ENCODE peak calls at places on chromosomes 4 and X, in nine cellular contexts. C, M, H, N, Q, L, W, O and A are unnamed samples.

GRCh38 chr4:77176606-77177005 is 19.6 kb downstream of the CCNG2 start:
- DNase-seq in C (no peak), W (no peak), H (no peak), Q (no peak), O (no peak), N (no peak), M (no peak), L (no peak), A (no peak)

GRCh38 chr4:18570370-18570769 is 548.8 kb upstream of the LCORL start:
- DNase-seq in L (no peak), O (no peak), W (no peak), N (no peak), M (no peak), Q (no peak), C (no peak), H (no peak), A (no peak)

GRCh38 chrX:39907964-39908616 is 189.7 kb downstream of the BCOR start:
- DNase-seq in H (peak; percentile 89), M (no peak), W (no peak), Q (no peak), C (peak; percentile 97), O (peak; percentile 57), L (no peak), N (no peak), A (no peak)

GRCh38 chr4:793109-793861 is 32.6 kb downstream of the CPLX1 start:
- DNase-seq in H (no peak), W (peak; percentile 24), L (no peak), N (no peak), C (no peak), M (no peak), O (no peak), Q (no peak), A (no peak)

GRCh38 chr4:7503597-7503996 is 68.9 kb upstream of the PSAPL1 start:
- DNase-seq in C (no peak), O (no peak), W (no peak), H (no peak), M (peak; percentile 37), L (no peak), Q (no peak), N (no peak), A (no peak)

GRCh38 chr4:51844157-51845054 is 1.5 kb downstream of the DCUN1D4 start:
- DNase-seq in L (peak; percentile 78), Q (peak; percentile 68), O (peak; percentile 79), W (peak; percentile 94), C (peak; percentile 95), M (peak; percentile 85), H (peak; percentile 92), N (peak; percentile 84), A (peak; percentile 68)

GRCh38 chrX:110142096-110142495 is 139.2 kb downstream of the TMEM164 start:
- DNase-seq in W (no peak), C (no peak), O (no peak), L (no peak), Q (no peak), N (no peak), M (no peak), H (peak; percentile 34), A (no peak)

GRCh38 chr4:158722291-158722916 is 792 bp downstream of the PPID start:
- DNase-seq in M (peak; percentile 35), C (peak; percentile 34), N (no peak), Q (no peak), L (peak; percentile 27), H (peak; percentile 58), O (no peak), W (peak; percentile 15), A (no peak)

GRCh38 chr4:36241771-36242170 is 2.5 kb downstream of the ARAP2 start:
- DNase-seq in N (no peak), L (peak; percentile 48), Q (no peak), W (no peak), C (no peak), M (no peak), O (no peak), H (no peak), A (no peak)

GRCh38 chr4:79308087-79308486 is 17.8 kb downstream of the NAA11 start:
- DNase-seq in Q (no peak), L (no peak), N (no peak), W (no peak), H (no peak), O (no peak), M (no peak), C (no peak), A (no peak)

GRCh38 chr4:45693746-45694145 is 430.1 kb downstream of the GABRG1 start:
- DNase-seq in H (no peak), W (no peak), L (no peak), M (no peak), N (no peak), C (no peak), Q (no peak), O (no peak), A (no peak)

GRCh38 chr4:126779446-126780166 is 853.2 kb upstream of the INTU start:
- DNase-seq in H (peak; percentile 19), M (no peak), L (no peak), W (no peak), N (no peak), O (no peak), C (no peak), Q (no peak), A (no peak)

GRCh38 chr4:88457307-88458090 is 580 bp downstream of the HERC5 start:
- DNase-seq in O (no peak), M (no peak), C (peak; percentile 16), N (no peak), Q (peak; percentile 35), W (no peak), L (no peak), H (no peak), A (no peak)

GRCh38 chrX:136652822-136653723 is 5.1 kb downstream of the CD40LG start:
- DNase-seq in W (no peak), C (no peak), N (no peak), Q (no peak), H (peak; percentile 38), L (no peak), O (no peak), M (no peak), A (no peak)

GRCh38 chr4:153589703-153590595 is 94.1 kb upstream of the TLR2 start:
- DNase-seq in C (no peak), Q (no peak), O (no peak), H (peak; percentile 13), L (no peak), M (no peak), N (no peak), W (no peak), A (no peak)

GRCh38 chrX:427812-428725 is 41.4 kb upstream of the PPP2R3B start:
- DNase-seq in H (no peak), N (no peak), M (no peak), Q (no peak), C (peak; percentile 70), W (no peak), L (no peak), O (no peak), A (no peak)

GRCh38 chr4:168558587-168558986 is 61.7 kb downstream of the PALLD start:
- DNase-seq in L (no peak), W (no peak), M (no peak), H (peak; percentile 72), O (no peak), N (no peak), C (peak; percentile 88), Q (no peak), A (no peak)

GRCh38 chrX:53312946-53313745 is 31.8 kb upstream of the IQSEC2 start:
- DNase-seq in M (peak; percentile 48), W (peak; percentile 14), Q (peak; percentile 37), C (peak; percentile 60), O (peak; percentile 52), N (peak; percentile 55), L (peak; percentile 56), H (peak; percentile 66), A (no peak)

GRCh38 chrX:22699591-22700091 is 300.1 kb upstream of the DDX53 start:
- DNase-seq in O (no peak), L (no peak), W (no peak), Q (no peak), H (peak; percentile 82), C (peak; percentile 13), N (no peak), M (no peak), A (no peak)

GRCh38 chr4:182925298-182925738 is 8.1 kb upstream of the DCTD start:
- DNase-seq in H (peak; percentile 51), M (peak; percentile 91), N (peak; percentile 60), Q (peak; percentile 42), L (peak; percentile 53), O (peak; percentile 53), C (peak; percentile 70), W (peak; percentile 13), A (no peak)

GRCh38 chr4:166021617-166022016 is 148.6 kb downstream of the TLL1 start:
- DNase-seq in L (no peak), Q (no peak), O (no peak), W (no peak), H (no peak), N (no peak), C (no peak), M (no peak), A (no peak)

GRCh38 chrX:154409222-154409871 is at the start of gene DNASE1L1:
- DNase-seq in O (peak; percentile 97), L (no peak), Q (no peak), W (peak; percentile 5), H (peak; percentile 78), N (no peak), C (peak; percentile 93), M (no peak), A (no peak)

GRCh38 chrX:14073158-14073557 is 43.5 kb upstream of the GEMIN8 start:
- DNase-seq in C (no peak), H (no peak), M (no peak), Q (no peak), L (no peak), N (no peak), W (no peak), O (no peak), A (no peak)

GRCh38 chrX:134908235-134908834 is 82.5 kb upstream of the SMIM10 start:
- DNase-seq in N (no peak), H (peak; percentile 30), O (no peak), Q (no peak), C (peak; percentile 41), W (no peak), L (peak; percentile 58), M (no peak), A (no peak)

GRCh38 chr4:72991889-72992288 is 77.6 kb downstream of the COX18 start:
- DNase-seq in N (no peak), M (no peak), W (no peak), C (peak; percentile 12), L (no peak), O (no peak), H (peak; percentile 18), Q (no peak), A (no peak)

GRCh38 chrX:80016182-80016581 is 1.6 kb downstream of the TBX22 start:
- DNase-seq in L (no peak), W (no peak), O (no peak), N (no peak), Q (no peak), C (no peak), M (no peak), H (no peak), A (no peak)

GRCh38 chr4:154559141-154559841 is 3.5 kb upstream of the FGB start:
- DNase-seq in N (peak; percentile 9), W (no peak), M (peak; percentile 34), O (no peak), H (peak; percentile 65), L (no peak), C (peak; percentile 59), Q (no peak), A (no peak)

GRCh38 chrX:154021131-154021611 is 1.5 kb upstream of the IRAK1 start:
- DNase-seq in Q (no peak), H (peak; percentile 43), L (no peak), O (peak; percentile 70), C (peak; percentile 77), W (no peak), M (no peak), N (no peak), A (peak; percentile 8)

GRCh38 chr4:4864940-4865704 is 5.7 kb downstream of the MSX1 start:
- DNase-seq in M (no peak), C (no peak), L (no peak), Q (no peak), W (no peak), H (no peak), O (no peak), N (no peak), A (no peak)